ENCODE peak calls at places on chromosomes 7 and 10, in seven cellular contexts. I is mammary epithelial cell, V is left ventricle myocardium inferior, O is HCT116, B is psoas muscle, H is IMR-90, F is esophagus squamous epithelium. X is an unnamed sample.

GRCh38 chr7:112587504-112587903 is 106.7 kb downstream of the LSMEM1 start:
- DNase-seq in O (no peak), I (no peak), H (no peak), V (no peak), F (no peak), B (no peak), X (no peak)

GRCh38 chr7:77913977-77914607 is 115.5 kb downstream of the PHTF2 start:
- DNase-seq in I (no peak), F (no peak), V (no peak), B (no peak), H (peak; percentile 66), O (no peak), X (peak; percentile 12)

GRCh38 chr7:116324582-116324981 is 114.2 kb downstream of the TES start:
- DNase-seq in V (no peak), F (no peak), O (no peak), B (no peak), I (no peak), H (no peak), X (peak; percentile 33)

GRCh38 chr10:62012318-62012717 is 110.8 kb downstream of the ARID5B start:
- DNase-seq in F (no peak), H (no peak), B (no peak), I (no peak), V (no peak), O (no peak), X (no peak)

GRCh38 chr7:13839063-13839462 is 150.4 kb downstream of the ETV1 start:
- DNase-seq in I (no peak), V (no peak), H (no peak), O (no peak), B (no peak), F (no peak), X (no peak)

GRCh38 chr7:6395898-6396582 is 51.7 kb downstream of the DAGLB start:
- DNase-seq in V (peak; percentile 47), H (no peak), F (no peak), B (no peak), I (no peak), O (no peak), X (no peak)

GRCh38 chr10:23869548-23869947 is 339.4 kb upstream of the KIAA1217 start:
- DNase-seq in V (no peak), F (no peak), O (no peak), B (no peak), H (no peak), I (no peak), X (no peak)

GRCh38 chr7:44308741-44309270 is 16.6 kb downstream of the CAMK2B start:
- DNase-seq in F (no peak), O (no peak), B (peak; percentile 58), V (no peak), I (no peak), H (no peak), X (no peak)

GRCh38 chr7:69677054-69677847 is 79.0 kb downstream of the AUTS2 start:
- DNase-seq in F (no peak), B (no peak), O (no peak), V (no peak), H (no peak), I (no peak), X (no peak)

GRCh38 chr7:114916261-114916892 is 5.5 kb upstream of the MDFIC start:
- DNase-seq in H (no peak), F (no peak), I (no peak), O (no peak), B (no peak), V (no peak), X (no peak)

GRCh38 chr7:131628634-131629033 is 72.2 kb upstream of the PODXL start:
- DNase-seq in O (no peak), F (no peak), I (no peak), B (no peak), V (no peak), H (no peak), X (no peak)

GRCh38 chr10:118054383-118054782 is 7.6 kb upstream of the RAB11FIP2 start:
- DNase-seq in F (no peak), H (no peak), B (no peak), I (peak; percentile 64), O (no peak), V (no peak), X (peak; percentile 84)

GRCh38 chr10:111968624-111969023 is 214.9 kb downstream of the GPAM start:
- DNase-seq in V (no peak), O (no peak), B (no peak), F (no peak), H (no peak), I (no peak), X (no peak)

GRCh38 chr7:135793841-135794240 is 45.2 kb upstream of the FAM180A start:
- DNase-seq in I (no peak), B (no peak), V (no peak), H (no peak), O (no peak), F (no peak), X (no peak)

GRCh38 chr7:90530263-90530662 is 60.8 kb downstream of the PTTG1IP2 start:
- DNase-seq in I (peak; percentile 72), B (no peak), O (no peak), H (peak; percentile 23), V (no peak), F (no peak), X (peak; percentile 92)

GRCh38 chr10:94902570-94902969 is 35.9 kb upstream of the CYP2C9 start:
- DNase-seq in F (no peak), I (peak; percentile 54), H (no peak), O (no peak), V (no peak), B (no peak), X (peak; percentile 90)

GRCh38 chr10:100370976-100371706 is 24.1 kb downstream of the SCD start:
- DNase-seq in V (peak; percentile 77), B (peak; percentile 83), F (no peak), H (peak; percentile 87), O (peak; percentile 93), I (peak; percentile 94), X (peak; percentile 85)

GRCh38 chr7:46603780-46604725 is 683.0 kb upstream of the IGFBP3 start:
- DNase-seq in B (peak; percentile 96), V (peak; percentile 94), O (no peak), I (no peak), F (no peak), H (peak; percentile 33), X (peak; percentile 30)

GRCh38 chr7:108246227-108246837 is 116.2 kb upstream of the LAMB4 start:
- DNase-seq in O (peak; percentile 61), V (no peak), B (no peak), I (peak; percentile 98), H (peak; percentile 96), F (no peak), X (peak; percentile 99)

GRCh38 chr7:48976268-48976667 is 51.9 kb downstream of the CDC14C start:
- DNase-seq in F (no peak), O (no peak), I (no peak), B (no peak), V (no peak), H (no peak), X (no peak)

GRCh38 chr10:131980321-131980720 is 1.4 kb downstream of the BNIP3 start:
- DNase-seq in H (no peak), O (no peak), F (no peak), B (no peak), I (no peak), V (no peak), X (no peak)

GRCh38 chr10:131979821-131980270 is 1.9 kb downstream of the BNIP3 start:
- DNase-seq in H (peak; percentile 40), V (peak; percentile 73), O (no peak), B (peak; percentile 81), F (no peak), I (no peak), X (no peak)

GRCh38 chr10:131978366-131978765 is 3.4 kb downstream of the BNIP3 start:
- DNase-seq in O (no peak), H (no peak), I (no peak), V (no peak), F (no peak), B (no peak), X (no peak)

GRCh38 chr10:131978851-131979250 is 2.9 kb downstream of the BNIP3 start:
- DNase-seq in I (no peak), V (no peak), F (no peak), H (no peak), B (no peak), O (no peak), X (no peak)

GRCh38 chr10:131979336-131979735 is 2.4 kb downstream of the BNIP3 start:
- DNase-seq in V (no peak), F (no peak), B (no peak), H (no peak), I (no peak), O (no peak), X (no peak)
- TF ChIP-seq CTCF in V (no peak), F (no peak), B (no peak), H (no peak), I (no peak), O (no peak), X (no peak)

DNA sequence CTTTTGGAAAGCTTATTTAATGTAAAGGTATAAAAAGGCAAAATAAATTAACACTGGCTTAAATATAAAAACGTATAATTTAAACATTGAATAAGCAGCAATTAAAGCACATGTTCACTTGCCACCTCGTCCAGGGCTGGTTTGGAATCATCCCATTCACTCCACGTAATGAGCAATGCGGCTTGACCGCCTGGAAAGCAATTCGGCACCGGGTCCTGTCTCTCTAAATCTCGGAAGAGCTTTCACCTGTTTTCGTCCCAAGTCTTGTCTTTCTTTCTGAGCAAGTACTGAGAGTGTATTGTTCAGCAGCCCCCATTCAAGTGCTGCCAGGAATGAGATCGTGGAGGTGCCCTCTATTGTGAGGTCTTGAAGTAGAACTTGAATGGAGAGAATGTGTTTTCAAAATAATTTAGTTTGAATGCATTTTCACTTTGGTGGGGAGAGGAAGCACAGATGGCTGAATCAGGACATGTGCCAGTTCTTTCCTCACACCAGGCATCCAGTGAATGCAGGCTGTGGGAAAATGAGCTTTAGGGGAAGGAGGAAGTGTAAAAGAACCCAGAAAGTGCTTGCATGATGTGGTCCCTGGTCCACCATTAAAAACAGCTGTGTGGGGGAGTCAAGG is 515.2 kb downstream of the REEP3 start:
- DNase-seq in H (no peak), B (no peak), F (no peak), V (no peak), I (no peak), O (no peak), X (no peak)
- H3K4me3 ChIP-seq in H (no peak overlapping the region), B (no peak overlapping the region), F (no peak overlapping the region), V (peak overlapping the region; percentile 40), I (no peak overlapping the region), O (no peak overlapping the region), X (no peak overlapping the region)

GRCh38 chr10:5783300-5783699 is 29.9 kb downstream of the GDI2 start:
- DNase-seq in B (no peak), F (no peak), I (no peak), O (no peak), V (no peak), H (no peak), X (no peak)
- H3K36me3 ChIP-seq in B (peaks cover 8% of the 10 kb centered on the region), F (peaks cover 97% of the 10 kb centered on the region), I (peaks cover 44% of the 10 kb centered on the region), O (peaks cover 42% of the 10 kb centered on the region), V (peaks cover 69% of the 10 kb centered on the region), H (peaks cover 29% of the 10 kb centered on the region), X (peaks cover 9% of the 10 kb centered on the region)

DNA sequence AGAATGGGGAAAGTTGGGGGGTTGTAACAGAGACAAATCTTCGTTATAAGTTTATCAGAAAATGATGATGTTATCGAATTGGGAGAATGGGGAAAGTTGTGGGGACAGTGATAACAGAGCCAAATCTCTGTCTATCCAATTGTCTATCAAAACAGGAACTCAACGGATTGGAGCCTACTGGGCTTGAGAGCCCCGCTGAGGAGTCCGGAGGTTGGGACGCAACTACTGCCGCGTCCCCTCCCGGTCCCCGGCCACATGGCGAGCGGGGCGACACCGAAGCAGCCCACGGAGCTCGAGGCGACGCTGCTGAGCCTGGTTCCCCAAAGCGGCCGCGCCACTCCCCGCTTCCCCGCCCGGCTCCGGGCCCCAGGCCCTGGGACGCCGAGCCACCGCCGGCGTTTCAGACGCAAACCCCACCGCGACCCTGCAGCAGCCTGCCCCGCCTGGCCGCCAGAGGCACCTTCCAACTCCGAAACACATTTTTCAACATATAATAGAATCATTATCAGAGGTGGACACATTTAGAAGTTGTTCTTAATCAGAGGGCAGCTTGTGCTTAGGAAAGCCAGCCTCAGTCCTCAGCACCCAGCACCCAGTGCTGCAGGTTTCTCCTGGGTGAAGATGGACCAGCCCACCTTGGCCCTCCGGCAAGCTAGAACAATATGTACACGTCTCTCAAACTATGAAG is 13.8 kb upstream of the RALA start:
- DNase-seq in O (no peak), F (no peak), I (no peak), B (no peak), V (peak; percentile 33), H (no peak), X (no peak)
- TF ChIP-seq CTCF in O (no peak), F (no peak), I (no peak), B (no peak), V (peak; percentile 33), H (no peak), X (no peak)